ENCODE peak calls at places on chromosomes 3 and 15, in four cellular contexts. One of them, this sample, is unnamed.

GRCh38 chr15:57259511-57260143 is 116.7 kb upstream of the CGNL1 start:
- DNase-seq in cardiac muscle cell: no peak
- DNase-seq in NCI-H146: peak; percentile 98
- DNase-seq in effector CD4-positive, alpha-beta T cell: no peak
- DNase-seq in this sample: peak; percentile 99

GRCh38 chr3:156497326-156497725 is 57.6 kb downstream of the SSR3 start:
- DNase-seq in cardiac muscle cell: no peak
- DNase-seq in NCI-H146: no peak
- DNase-seq in effector CD4-positive, alpha-beta T cell: no peak
- DNase-seq in this sample: no peak

GRCh38 chr3:106290304-106290997 is 421.6 kb upstream of the CBLB start:
- DNase-seq in cardiac muscle cell: no peak
- DNase-seq in NCI-H146: no peak
- DNase-seq in effector CD4-positive, alpha-beta T cell: no peak
- DNase-seq in this sample: no peak

GRCh38 chr15:60932051-60932915 is 296.8 kb downstream of the RORA start:
- DNase-seq in cardiac muscle cell: peak; percentile 73
- DNase-seq in NCI-H146: no peak
- DNase-seq in effector CD4-positive, alpha-beta T cell: peak; percentile 45
- DNase-seq in this sample: peak; percentile 4

GRCh38 chr3:27840807-27841594 is 118.9 kb upstream of the EOMES start:
- DNase-seq in cardiac muscle cell: no peak
- DNase-seq in NCI-H146: no peak
- DNase-seq in effector CD4-positive, alpha-beta T cell: no peak
- DNase-seq in this sample: no peak

GRCh38 chr15:94094310-94094709 is 137.1 kb upstream of the MCTP2 start:
- DNase-seq in cardiac muscle cell: no peak
- DNase-seq in NCI-H146: no peak
- DNase-seq in effector CD4-positive, alpha-beta T cell: no peak
- DNase-seq in this sample: no peak

GRCh38 chr3:129439381-129439816 is 349 bp downstream of the MBD4 start:
- DNase-seq in cardiac muscle cell: no peak
- DNase-seq in NCI-H146: peak; percentile 70
- DNase-seq in effector CD4-positive, alpha-beta T cell: peak; percentile 36
- DNase-seq in this sample: peak; percentile 77

GRCh38 chr3:16885948-16886683 is 1.4 kb downstream of the PLCL2 start:
- DNase-seq in cardiac muscle cell: peak; percentile 56
- DNase-seq in NCI-H146: no peak
- DNase-seq in effector CD4-positive, alpha-beta T cell: no peak
- DNase-seq in this sample: no peak

GRCh38 chr3:160400631-160401150 is 1.2 kb downstream of the SMC4 start:
- DNase-seq in cardiac muscle cell: peak; percentile 35
- DNase-seq in NCI-H146: peak; percentile 66
- DNase-seq in effector CD4-positive, alpha-beta T cell: peak; percentile 6
- DNase-seq in this sample: peak; percentile 44

GRCh38 chr15:42089942-42090341 is 4.4 kb downstream of the PLA2G4D start:
- DNase-seq in cardiac muscle cell: no peak
- DNase-seq in NCI-H146: no peak
- DNase-seq in effector CD4-positive, alpha-beta T cell: no peak
- DNase-seq in this sample: no peak

GRCh38 chr3:69770219-69770618 is 31.0 kb downstream of the MITF start:
- DNase-seq in cardiac muscle cell: no peak
- DNase-seq in NCI-H146: no peak
- DNase-seq in effector CD4-positive, alpha-beta T cell: no peak
- DNase-seq in this sample: no peak

GRCh38 chr3:47961815-47962606 is 54.2 kb downstream of the MAP4 start:
- DNase-seq in cardiac muscle cell: no peak
- DNase-seq in NCI-H146: peak; percentile 75
- DNase-seq in effector CD4-positive, alpha-beta T cell: peak; percentile 11
- DNase-seq in this sample: no peak

GRCh38 chr3:67884345-67884744 is 229.9 kb upstream of the SUCLG2 start:
- DNase-seq in cardiac muscle cell: no peak
- DNase-seq in NCI-H146: no peak
- DNase-seq in effector CD4-positive, alpha-beta T cell: no peak
- DNase-seq in this sample: no peak

GRCh38 chr15:94385441-94385840 is 154.1 kb downstream of the MCTP2 start:
- DNase-seq in cardiac muscle cell: no peak
- DNase-seq in NCI-H146: no peak
- DNase-seq in effector CD4-positive, alpha-beta T cell: no peak
- DNase-seq in this sample: no peak

GRCh38 chr3:11386413-11387155 is 114.4 kb downstream of the ATG7 start:
- DNase-seq in cardiac muscle cell: peak; percentile 57
- DNase-seq in NCI-H146: no peak
- DNase-seq in effector CD4-positive, alpha-beta T cell: no peak
- DNase-seq in this sample: no peak

GRCh38 chr15:87896926-87897325 is 359.6 kb downstream of the NTRK3 start:
- DNase-seq in cardiac muscle cell: no peak
- DNase-seq in NCI-H146: no peak
- DNase-seq in effector CD4-positive, alpha-beta T cell: no peak
- DNase-seq in this sample: no peak

GRCh38 chr15:34275721-34276120 is 50.9 kb downstream of the EMC4 start:
- DNase-seq in cardiac muscle cell: no peak
- DNase-seq in NCI-H146: no peak
- DNase-seq in effector CD4-positive, alpha-beta T cell: no peak
- DNase-seq in this sample: no peak

GRCh38 chr15:31304736-31305365 is 21.8 kb upstream of the KLF13 start:
- DNase-seq in cardiac muscle cell: no peak
- DNase-seq in NCI-H146: peak; percentile 81
- DNase-seq in effector CD4-positive, alpha-beta T cell: no peak
- DNase-seq in this sample: peak; percentile 60

GRCh38 chr3:74268753-74269152 is 345.7 kb downstream of the CNTN3 start:
- DNase-seq in cardiac muscle cell: peak; percentile 13
- DNase-seq in NCI-H146: no peak
- DNase-seq in effector CD4-positive, alpha-beta T cell: no peak
- DNase-seq in this sample: no peak

GRCh38 chr3:88779482-88779881 is 327.9 kb upstream of the EPHA3 start:
- DNase-seq in cardiac muscle cell: no peak
- DNase-seq in NCI-H146: no peak
- DNase-seq in effector CD4-positive, alpha-beta T cell: no peak
- DNase-seq in this sample: no peak

GRCh38 chr3:194031349-194031748 is 104.6 kb upstream of the HES1 start:
- DNase-seq in cardiac muscle cell: no peak
- DNase-seq in NCI-H146: no peak
- DNase-seq in effector CD4-positive, alpha-beta T cell: no peak
- DNase-seq in this sample: no peak

GRCh38 chr3:56022619-56023018 is 445.6 kb downstream of the ERC2 start:
- DNase-seq in cardiac muscle cell: no peak
- DNase-seq in NCI-H146: no peak
- DNase-seq in effector CD4-positive, alpha-beta T cell: no peak
- DNase-seq in this sample: no peak

GRCh38 chr3:106120334-106120733 is 251.5 kb upstream of the CBLB start:
- DNase-seq in cardiac muscle cell: peak; percentile 46
- DNase-seq in NCI-H146: no peak
- DNase-seq in effector CD4-positive, alpha-beta T cell: no peak
- DNase-seq in this sample: no peak

GRCh38 chr3:62875103-62876002 is at the start of gene CADPS:
- DNase-seq in cardiac muscle cell: no peak
- DNase-seq in NCI-H146: peak; percentile 79
- DNase-seq in effector CD4-positive, alpha-beta T cell: no peak
- DNase-seq in this sample: peak; percentile 62

GRCh38 chr3:126746395-126747177 is 42.5 kb downstream of the CHCHD6 start:
- DNase-seq in cardiac muscle cell: peak; percentile 72
- DNase-seq in NCI-H146: peak; percentile 38
- DNase-seq in effector CD4-positive, alpha-beta T cell: no peak
- DNase-seq in this sample: no peak

GRCh38 chr3:59542276-59542675 is 492.5 kb upstream of the CFAP20DC start:
- DNase-seq in cardiac muscle cell: no peak
- DNase-seq in NCI-H146: no peak
- DNase-seq in effector CD4-positive, alpha-beta T cell: no peak
- DNase-seq in this sample: no peak

GRCh38 chr15:82810061-82810862 is 834 bp downstream of the WHAMM start:
- DNase-seq in cardiac muscle cell: peak; percentile 77
- DNase-seq in NCI-H146: no peak
- DNase-seq in effector CD4-positive, alpha-beta T cell: peak; percentile 10
- DNase-seq in this sample: peak; percentile 23

GRCh38 chr3:153503873-153504272 is 341.8 kb downstream of the RAP2B start:
- DNase-seq in cardiac muscle cell: no peak
- DNase-seq in NCI-H146: no peak
- DNase-seq in effector CD4-positive, alpha-beta T cell: no peak
- DNase-seq in this sample: no peak

GRCh38 chr15:20356444-20357138 is 185.0 kb downstream of the GOLGA6L6 start:
- DNase-seq in cardiac muscle cell: no peak
- DNase-seq in NCI-H146: no peak
- DNase-seq in effector CD4-positive, alpha-beta T cell: peak; percentile 77
- DNase-seq in this sample: no peak

This sample was measured in NCI-H526.